ENCODE peak calls at places on chromosome 22, in nine cellular contexts. One of them, this sample, is unnamed.

GRCh38 chr22:39960791-39961746 is 872 bp downstream of the TMA7B start:
- DNase-seq in HCT116: no peak
- DNase-seq in uterus: no peak
- DNase-seq in astrocyte of the spinal cord: peak
- DNase-seq in GM12865: peak
- DNase-seq in A549: no peak
- DNase-seq in dorsolateral prefrontal cortex: no peak
- DNase-seq in fibroblast of mammary gland: peak
- DNase-seq in gastrocnemius medialis: peak
- DNase-seq in this sample: peak

GRCh38 chr22:33438273-33438672 is 380.1 kb upstream of the SYN3 start:
- DNase-seq in dorsolateral prefrontal cortex: peak
- DNase-seq in fibroblast of mammary gland: peak
- DNase-seq in GM12865: peak
- DNase-seq in HCT116: no peak
- DNase-seq in astrocyte of the spinal cord: peak
- DNase-seq in uterus: peak
- DNase-seq in A549: peak
- DNase-seq in gastrocnemius medialis: no peak
- DNase-seq in this sample: peak

GRCh38 chr22:37212174-37212906 is at the start of gene SSTR3:
- DNase-seq in fibroblast of mammary gland: no peak
- DNase-seq in gastrocnemius medialis: no peak
- DNase-seq in astrocyte of the spinal cord: no peak
- DNase-seq in uterus: no peak
- DNase-seq in dorsolateral prefrontal cortex: peak
- DNase-seq in HCT116: no peak
- DNase-seq in A549: no peak
- DNase-seq in GM12865: no peak
- DNase-seq in this sample: no peak

GRCh38 chr22:38262051-38262795 is 10.6 kb downstream of the TMEM184B start:
- DNase-seq in A549: no peak
- DNase-seq in astrocyte of the spinal cord: no peak
- DNase-seq in gastrocnemius medialis: peak
- DNase-seq in dorsolateral prefrontal cortex: peak
- DNase-seq in GM12865: peak
- DNase-seq in HCT116: no peak
- DNase-seq in uterus: peak
- DNase-seq in fibroblast of mammary gland: peak
- DNase-seq in this sample: no peak

GRCh38 chr22:17431179-17431578 is 61.9 kb downstream of the CECR2 start:
- DNase-seq in dorsolateral prefrontal cortex: no peak
- DNase-seq in gastrocnemius medialis: no peak
- DNase-seq in uterus: no peak
- DNase-seq in HCT116: no peak
- DNase-seq in fibroblast of mammary gland: peak
- DNase-seq in astrocyte of the spinal cord: peak
- DNase-seq in A549: no peak
- DNase-seq in GM12865: no peak
- DNase-seq in this sample: no peak

GRCh38 chr22:23305922-23306374 is 125.6 kb downstream of the BCR start:
- DNase-seq in GM12865: no peak
- DNase-seq in A549: no peak
- DNase-seq in uterus: peak
- DNase-seq in gastrocnemius medialis: peak
- DNase-seq in HCT116: no peak
- DNase-seq in dorsolateral prefrontal cortex: peak
- DNase-seq in fibroblast of mammary gland: peak
- DNase-seq in astrocyte of the spinal cord: peak
- DNase-seq in this sample: peak

GRCh38 chr22:38923463-38924196 is 33.8 kb upstream of the APOBEC3A start:
- DNase-seq in gastrocnemius medialis: peak
- DNase-seq in dorsolateral prefrontal cortex: peak
- DNase-seq in astrocyte of the spinal cord: peak
- DNase-seq in HCT116: peak
- DNase-seq in GM12865: no peak
- DNase-seq in A549: peak
- DNase-seq in fibroblast of mammary gland: peak
- DNase-seq in uterus: peak
- DNase-seq in this sample: peak

GRCh38 chr22:41681616-41682015 is 7.1 kb downstream of the SNU13 start:
- DNase-seq in A549: no peak
- DNase-seq in gastrocnemius medialis: no peak
- DNase-seq in GM12865: no peak
- DNase-seq in HCT116: no peak
- DNase-seq in fibroblast of mammary gland: peak
- DNase-seq in uterus: no peak
- DNase-seq in astrocyte of the spinal cord: no peak
- DNase-seq in dorsolateral prefrontal cortex: no peak
- DNase-seq in this sample: no peak

GRCh38 chr22:42891696-42892095 is 34.6 kb upstream of the ARFGAP3 start:
- DNase-seq in HCT116: no peak
- DNase-seq in GM12865: no peak
- DNase-seq in fibroblast of mammary gland: no peak
- DNase-seq in gastrocnemius medialis: no peak
- DNase-seq in astrocyte of the spinal cord: no peak
- DNase-seq in A549: no peak
- DNase-seq in uterus: no peak
- DNase-seq in dorsolateral prefrontal cortex: no peak
- DNase-seq in this sample: no peak

GRCh38 chr22:19923914-19924513 is 17.6 kb upstream of the COMT start:
- DNase-seq in uterus: no peak
- DNase-seq in GM12865: no peak
- DNase-seq in A549: no peak
- DNase-seq in astrocyte of the spinal cord: no peak
- DNase-seq in dorsolateral prefrontal cortex: no peak
- DNase-seq in gastrocnemius medialis: no peak
- DNase-seq in HCT116: no peak
- DNase-seq in fibroblast of mammary gland: no peak
- DNase-seq in this sample: no peak

GRCh38 chr22:23152238-23153114 is 7.2 kb downstream of the RAB36 start:
- DNase-seq in uterus: no peak
- DNase-seq in A549: no peak
- DNase-seq in astrocyte of the spinal cord: no peak
- DNase-seq in HCT116: no peak
- DNase-seq in fibroblast of mammary gland: no peak
- DNase-seq in GM12865: peak
- DNase-seq in dorsolateral prefrontal cortex: no peak
- DNase-seq in gastrocnemius medialis: no peak
- DNase-seq in this sample: no peak

GRCh38 chr22:42261266-42261665 is 9.2 kb downstream of the TCF20 start:
- DNase-seq in fibroblast of mammary gland: peak
- DNase-seq in A549: no peak
- DNase-seq in dorsolateral prefrontal cortex: no peak
- DNase-seq in astrocyte of the spinal cord: peak
- DNase-seq in uterus: no peak
- DNase-seq in HCT116: no peak
- DNase-seq in GM12865: no peak
- DNase-seq in gastrocnemius medialis: no peak
- DNase-seq in this sample: peak

GRCh38 chr22:41969110-41969646 is at the start of gene SEPTIN3:
- DNase-seq in gastrocnemius medialis: no peak
- DNase-seq in fibroblast of mammary gland: no peak
- DNase-seq in uterus: no peak
- DNase-seq in GM12865: no peak
- DNase-seq in A549: no peak
- DNase-seq in HCT116: no peak
- DNase-seq in astrocyte of the spinal cord: no peak
- DNase-seq in dorsolateral prefrontal cortex: peak
- DNase-seq in this sample: no peak

DNA sequence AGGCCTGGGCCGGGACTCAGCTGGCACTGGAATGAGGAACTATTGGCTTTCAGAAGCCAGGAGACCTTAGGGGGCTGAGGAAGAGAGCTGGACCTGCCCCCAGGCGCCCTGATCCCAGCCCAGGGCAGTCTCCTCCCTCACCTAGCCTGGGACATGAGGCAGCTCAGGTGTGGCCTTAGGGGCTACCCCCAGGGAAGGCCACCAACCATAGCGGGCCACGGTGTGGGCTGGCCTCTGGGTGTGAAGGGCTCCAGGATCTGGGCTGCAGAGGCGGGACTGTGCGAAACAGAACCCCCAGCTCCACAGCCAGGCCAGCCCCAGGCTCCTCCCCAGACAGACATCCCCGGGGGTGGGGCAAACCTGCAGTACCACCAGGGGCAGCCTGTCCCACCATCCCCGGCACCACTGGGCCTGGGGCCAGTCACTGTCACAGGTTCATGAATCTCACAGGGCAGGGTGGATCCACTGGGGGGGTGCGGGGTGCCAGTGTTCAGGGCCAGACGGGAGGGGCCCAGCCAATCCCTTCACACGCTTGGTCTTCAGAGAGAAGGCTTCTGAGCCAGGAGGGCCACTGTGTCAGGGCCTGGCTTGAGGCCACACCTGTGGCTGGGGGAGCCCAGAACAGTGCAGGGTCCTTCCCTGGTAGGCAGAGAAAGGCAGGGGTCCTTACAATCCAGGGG is 3.5 kb downstream of the PLXNB2 start:
- DNase-seq in HCT116: no peak
- DNase-seq in A549: peak
- DNase-seq in gastrocnemius medialis: peak
- DNase-seq in uterus: peak
- DNase-seq in fibroblast of mammary gland: peak
- DNase-seq in astrocyte of the spinal cord: no peak
- DNase-seq in dorsolateral prefrontal cortex: peak
- DNase-seq in GM12865: no peak
- DNase-seq in this sample: no peak
- TF ChIP-seq CTCF in HCT116: no peak
- TF ChIP-seq CTCF in A549: no peak
- TF ChIP-seq CTCF in gastrocnemius medialis: no peak
- TF ChIP-seq CTCF in uterus: peak
- TF ChIP-seq CTCF in fibroblast of mammary gland: no peak
- TF ChIP-seq CTCF in astrocyte of the spinal cord: no peak
- TF ChIP-seq CTCF in dorsolateral prefrontal cortex: no peak
- TF ChIP-seq CTCF in GM12865: no peak
- TF ChIP-seq CTCF in this sample: peak

GRCh38 chr22:31253949-31254348 is 38.3 kb downstream of the PIK3IP1 start:
- DNase-seq in HCT116: no peak
- DNase-seq in dorsolateral prefrontal cortex: no peak
- DNase-seq in GM12865: no peak
- DNase-seq in fibroblast of mammary gland: no peak
- DNase-seq in A549: no peak
- DNase-seq in gastrocnemius medialis: peak
- DNase-seq in astrocyte of the spinal cord: no peak
- DNase-seq in uterus: no peak
- DNase-seq in this sample: no peak
- H3K4me3 ChIP-seq in HCT116: no peak
- H3K4me3 ChIP-seq in dorsolateral prefrontal cortex: no peak
- H3K4me3 ChIP-seq in GM12865: no peak
- H3K4me3 ChIP-seq in fibroblast of mammary gland: no peak
- H3K4me3 ChIP-seq in A549: no peak
- H3K4me3 ChIP-seq in gastrocnemius medialis: no peak
- H3K4me3 ChIP-seq in astrocyte of the spinal cord: no peak
- H3K4me3 ChIP-seq in uterus: no peak
- H3K4me3 ChIP-seq in this sample: no peak

GRCh38 chr22:49433044-49433443 is 394.6 kb downstream of the BRD1 start:
- DNase-seq in HCT116: no peak
- DNase-seq in astrocyte of the spinal cord: no peak
- DNase-seq in GM12865: no peak
- DNase-seq in uterus: no peak
- DNase-seq in gastrocnemius medialis: no peak
- DNase-seq in dorsolateral prefrontal cortex: no peak
- DNase-seq in A549: no peak
- DNase-seq in fibroblast of mammary gland: no peak
- DNase-seq in this sample: no peak

GRCh38 chr22:49436056-49436455 is 391.6 kb downstream of the BRD1 start:
- DNase-seq in HCT116: no peak
- DNase-seq in gastrocnemius medialis: no peak
- DNase-seq in dorsolateral prefrontal cortex: no peak
- DNase-seq in fibroblast of mammary gland: no peak
- DNase-seq in uterus: no peak
- DNase-seq in A549: no peak
- DNase-seq in astrocyte of the spinal cord: no peak
- DNase-seq in GM12865: no peak
- DNase-seq in this sample: no peak

GRCh38 chr22:49435596-49435995 is 392.1 kb downstream of the BRD1 start:
- DNase-seq in HCT116: no peak
- DNase-seq in A549: no peak
- DNase-seq in GM12865: no peak
- DNase-seq in astrocyte of the spinal cord: no peak
- DNase-seq in uterus: no peak
- DNase-seq in gastrocnemius medialis: no peak
- DNase-seq in fibroblast of mammary gland: no peak
- DNase-seq in dorsolateral prefrontal cortex: no peak
- DNase-seq in this sample: no peak

GRCh38 chr22:49432211-49432905 is 395.3 kb downstream of the BRD1 start:
- DNase-seq in gastrocnemius medialis: no peak
- DNase-seq in astrocyte of the spinal cord: no peak
- DNase-seq in dorsolateral prefrontal cortex: no peak
- DNase-seq in fibroblast of mammary gland: no peak
- DNase-seq in uterus: no peak
- DNase-seq in HCT116: no peak
- DNase-seq in GM12865: no peak
- DNase-seq in A549: no peak
- DNase-seq in this sample: no peak

GRCh38 chr22:49433717-49434611 is 393.7 kb downstream of the BRD1 start:
- DNase-seq in astrocyte of the spinal cord: no peak
- DNase-seq in uterus: no peak
- DNase-seq in dorsolateral prefrontal cortex: no peak
- DNase-seq in A549: peak
- DNase-seq in fibroblast of mammary gland: no peak
- DNase-seq in HCT116: no peak
- DNase-seq in gastrocnemius medialis: no peak
- DNase-seq in GM12865: no peak
- DNase-seq in this sample: no peak
- TF ChIP-seq CTCF in astrocyte of the spinal cord: no peak
- TF ChIP-seq CTCF in uterus: no peak
- TF ChIP-seq CTCF in dorsolateral prefrontal cortex: no peak
- TF ChIP-seq CTCF in A549: peak
- TF ChIP-seq CTCF in fibroblast of mammary gland: no peak
- TF ChIP-seq CTCF in HCT116: peak
- TF ChIP-seq CTCF in gastrocnemius medialis: no peak
- TF ChIP-seq CTCF in GM12865: no peak
- TF ChIP-seq CTCF in this sample: no peak

DNA sequence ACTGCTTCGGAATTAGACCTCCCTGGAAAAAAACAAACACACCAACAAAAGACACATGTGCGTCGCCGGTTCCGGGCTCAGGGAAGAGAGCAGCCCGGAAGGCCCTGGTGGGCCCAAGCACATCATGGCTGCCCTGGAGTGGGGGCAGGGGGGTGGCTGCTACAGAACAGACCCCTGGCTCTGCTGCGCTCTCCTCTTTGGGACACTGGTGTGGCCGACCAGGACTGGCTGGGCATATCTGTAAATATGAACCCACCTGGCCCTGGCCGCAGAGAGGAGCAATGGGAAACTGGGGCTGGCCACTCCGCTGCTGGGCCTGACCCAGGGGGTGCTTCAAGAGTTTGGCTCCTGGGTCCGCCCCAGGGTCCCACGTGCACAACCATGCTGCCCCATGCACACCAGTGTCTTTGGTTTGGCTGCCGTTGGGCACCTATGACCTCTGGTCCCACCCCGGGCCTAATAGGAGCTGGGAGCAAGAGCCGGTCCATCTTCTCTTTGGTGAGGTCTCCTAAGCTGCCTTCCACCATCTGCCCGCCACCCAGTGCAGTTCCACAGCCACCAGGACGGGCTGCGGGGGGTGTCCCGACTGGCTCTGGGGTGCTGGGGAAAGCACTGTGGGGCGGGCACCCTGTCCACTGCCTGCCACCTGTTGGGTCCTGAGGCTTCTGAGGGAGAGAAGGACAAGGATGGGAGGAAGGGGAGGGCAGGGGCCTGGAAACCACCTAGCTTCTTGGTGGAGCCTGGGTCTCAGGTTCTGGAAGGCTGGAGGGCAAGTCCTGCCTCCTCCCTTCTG is 30.1 kb downstream of the PPM1F start:
- DNase-seq in astrocyte of the spinal cord: no peak
- DNase-seq in dorsolateral prefrontal cortex: no peak
- DNase-seq in uterus: no peak
- DNase-seq in fibroblast of mammary gland: no peak
- DNase-seq in HCT116: no peak
- DNase-seq in A549: no peak
- DNase-seq in GM12865: no peak
- DNase-seq in gastrocnemius medialis: no peak
- DNase-seq in this sample: no peak
- H3K4me3 ChIP-seq in astrocyte of the spinal cord: no peak
- H3K4me3 ChIP-seq in dorsolateral prefrontal cortex: no peak
- H3K4me3 ChIP-seq in uterus: no peak
- H3K4me3 ChIP-seq in fibroblast of mammary gland: no peak
- H3K4me3 ChIP-seq in HCT116: no peak
- H3K4me3 ChIP-seq in A549: no peak
- H3K4me3 ChIP-seq in GM12865: no peak
- H3K4me3 ChIP-seq in gastrocnemius medialis: no peak
- H3K4me3 ChIP-seq in this sample: no peak